ENCODE peak calls at places on chromosomes 2 and 18, in eight cellular contexts. One of them, this sample, is unnamed.
A peak's percentile ranks its signal among the peaks of the same experiment; 100 is the strongest.

GRCh38 chr18:27656167-27656778 is 471.2 kb upstream of the CHST9 start:
- DNase-seq in posterior vena cava: no peak
- DNase-seq in Kasumi-1: no peak
- DNase-seq in amniotic stem cell: no peak
- DNase-seq in Right ventricle myocardium inferior: no peak
- DNase-seq in fibroblast of mammary gland: no peak
- DNase-seq in T1000: no peak
- DNase-seq in aorta: no peak
- DNase-seq in this sample: no peak

GRCh38 chr18:3360211-3360610 is 89.8 kb upstream of the TGIF1 start:
- DNase-seq in posterior vena cava: no peak
- DNase-seq in Kasumi-1: no peak
- DNase-seq in amniotic stem cell: no peak
- DNase-seq in Right ventricle myocardium inferior: no peak
- DNase-seq in fibroblast of mammary gland: no peak
- DNase-seq in T1000: no peak
- DNase-seq in aorta: no peak
- DNase-seq in this sample: no peak

GRCh38 chr18:9025104-9025838 is 77.2 kb upstream of the NDUFV2 start:
- DNase-seq in posterior vena cava: no peak
- DNase-seq in Kasumi-1: no peak
- DNase-seq in amniotic stem cell: no peak
- DNase-seq in Right ventricle myocardium inferior: no peak
- DNase-seq in fibroblast of mammary gland: peak; percentile 80
- DNase-seq in T1000: peak; percentile 9
- DNase-seq in aorta: no peak
- DNase-seq in this sample: peak; percentile 47

GRCh38 chr2:230793573-230794359 is 71.0 kb upstream of the ITM2C start:
- DNase-seq in posterior vena cava: peak; percentile 91
- DNase-seq in Kasumi-1: peak; percentile 92
- DNase-seq in amniotic stem cell: peak; percentile 92
- DNase-seq in Right ventricle myocardium inferior: peak; percentile 76
- DNase-seq in fibroblast of mammary gland: peak; percentile 100
- DNase-seq in T1000: peak; percentile 83
- DNase-seq in aorta: peak; percentile 86
- DNase-seq in this sample: peak; percentile 96

GRCh38 chr18:57925706-57926105 is 118.3 kb upstream of the NEDD4L start:
- DNase-seq in posterior vena cava: no peak
- DNase-seq in Kasumi-1: no peak
- DNase-seq in amniotic stem cell: peak; percentile 11
- DNase-seq in Right ventricle myocardium inferior: no peak
- DNase-seq in fibroblast of mammary gland: peak; percentile 45
- DNase-seq in T1000: no peak
- DNase-seq in aorta: no peak
- DNase-seq in this sample: peak; percentile 63

GRCh38 chr2:152814475-152815030 is 96.1 kb downstream of the ARL6IP6 start:
- DNase-seq in posterior vena cava: no peak
- DNase-seq in Kasumi-1: no peak
- DNase-seq in amniotic stem cell: no peak
- DNase-seq in Right ventricle myocardium inferior: no peak
- DNase-seq in fibroblast of mammary gland: no peak
- DNase-seq in T1000: no peak
- DNase-seq in aorta: no peak
- DNase-seq in this sample: no peak

GRCh38 chr18:52907522-52907921 is 567.5 kb downstream of the DCC start:
- DNase-seq in posterior vena cava: no peak
- DNase-seq in Kasumi-1: no peak
- DNase-seq in amniotic stem cell: no peak
- DNase-seq in Right ventricle myocardium inferior: no peak
- DNase-seq in fibroblast of mammary gland: no peak
- DNase-seq in T1000: no peak
- DNase-seq in aorta: no peak
- DNase-seq in this sample: no peak

GRCh38 chr2:101402637-101403036 is 15.3 kb upstream of the CREG2 start:
- DNase-seq in posterior vena cava: no peak
- DNase-seq in Kasumi-1: no peak
- DNase-seq in amniotic stem cell: no peak
- DNase-seq in Right ventricle myocardium inferior: no peak
- DNase-seq in fibroblast of mammary gland: no peak
- DNase-seq in T1000: no peak
- DNase-seq in aorta: no peak
- DNase-seq in this sample: no peak

GRCh38 chr2:241593271-241593670 is 34.7 kb downstream of the BOK start:
- DNase-seq in posterior vena cava: peak; percentile 47
- DNase-seq in Kasumi-1: no peak
- DNase-seq in amniotic stem cell: no peak
- DNase-seq in Right ventricle myocardium inferior: no peak
- DNase-seq in fibroblast of mammary gland: no peak
- DNase-seq in T1000: no peak
- DNase-seq in aorta: peak; percentile 54
- DNase-seq in this sample: no peak

GRCh38 chr2:167981945-167982344 is 265.4 kb downstream of the STK39 start:
- DNase-seq in posterior vena cava: no peak
- DNase-seq in Kasumi-1: no peak
- DNase-seq in amniotic stem cell: no peak
- DNase-seq in Right ventricle myocardium inferior: no peak
- DNase-seq in fibroblast of mammary gland: no peak
- DNase-seq in T1000: no peak
- DNase-seq in aorta: no peak
- DNase-seq in this sample: no peak

GRCh38 chr18:74611791-74612190 is 14.1 kb downstream of the ZNF407 start:
- DNase-seq in posterior vena cava: no peak
- DNase-seq in Kasumi-1: no peak
- DNase-seq in amniotic stem cell: no peak
- DNase-seq in Right ventricle myocardium inferior: no peak
- DNase-seq in fibroblast of mammary gland: no peak
- DNase-seq in T1000: no peak
- DNase-seq in aorta: no peak
- DNase-seq in this sample: no peak

GRCh38 chr2:4539121-4539520 is 835.7 kb downstream of the DCDC2C start:
- DNase-seq in posterior vena cava: no peak
- DNase-seq in Kasumi-1: no peak
- DNase-seq in amniotic stem cell: no peak
- DNase-seq in Right ventricle myocardium inferior: peak; percentile 51
- DNase-seq in fibroblast of mammary gland: no peak
- DNase-seq in T1000: no peak
- DNase-seq in aorta: no peak
- DNase-seq in this sample: no peak

GRCh38 chr2:98875746-98876145 is 60.3 kb downstream of the CRACDL start:
- DNase-seq in posterior vena cava: no peak
- DNase-seq in Kasumi-1: no peak
- DNase-seq in amniotic stem cell: no peak
- DNase-seq in Right ventricle myocardium inferior: no peak
- DNase-seq in fibroblast of mammary gland: no peak
- DNase-seq in T1000: no peak
- DNase-seq in aorta: no peak
- DNase-seq in this sample: no peak

GRCh38 chr2:217434183-217434620 is 568.6 kb downstream of the TNS1 start:
- DNase-seq in posterior vena cava: peak; percentile 92
- DNase-seq in Kasumi-1: peak; percentile 61
- DNase-seq in amniotic stem cell: peak; percentile 80
- DNase-seq in Right ventricle myocardium inferior: peak; percentile 88
- DNase-seq in fibroblast of mammary gland: peak; percentile 98
- DNase-seq in T1000: no peak
- DNase-seq in aorta: peak; percentile 91
- DNase-seq in this sample: peak; percentile 97

GRCh38 chr2:86396304-86396785 is 44.8 kb upstream of the KDM3A start:
- DNase-seq in posterior vena cava: no peak
- DNase-seq in Kasumi-1: peak; percentile 76
- DNase-seq in amniotic stem cell: no peak
- DNase-seq in Right ventricle myocardium inferior: no peak
- DNase-seq in fibroblast of mammary gland: peak; percentile 35
- DNase-seq in T1000: no peak
- DNase-seq in aorta: no peak
- DNase-seq in this sample: peak; percentile 35

GRCh38 chr2:241051578-241052487 is 50.3 kb downstream of the MTERF4 start:
- DNase-seq in posterior vena cava: peak; percentile 74
- DNase-seq in Kasumi-1: no peak
- DNase-seq in amniotic stem cell: no peak
- DNase-seq in Right ventricle myocardium inferior: peak; percentile 61
- DNase-seq in fibroblast of mammary gland: no peak
- DNase-seq in T1000: no peak
- DNase-seq in aorta: peak; percentile 72
- DNase-seq in this sample: no peak

GRCh38 chr2:136131961-136132839 is 14.3 kb upstream of the CXCR4 start:
- DNase-seq in posterior vena cava: no peak
- DNase-seq in Kasumi-1: no peak
- DNase-seq in amniotic stem cell: no peak
- DNase-seq in Right ventricle myocardium inferior: no peak
- DNase-seq in fibroblast of mammary gland: no peak
- DNase-seq in T1000: no peak
- DNase-seq in aorta: no peak
- DNase-seq in this sample: no peak

GRCh38 chr2:126385983-126386382 is 270.0 kb upstream of the GYPC start:
- DNase-seq in posterior vena cava: no peak
- DNase-seq in Kasumi-1: peak; percentile 18
- DNase-seq in amniotic stem cell: no peak
- DNase-seq in Right ventricle myocardium inferior: no peak
- DNase-seq in fibroblast of mammary gland: no peak
- DNase-seq in T1000: no peak
- DNase-seq in aorta: no peak
- DNase-seq in this sample: no peak

GRCh38 chr2:73593676-73594075 is 48.5 kb downstream of the NAT8 start:
- DNase-seq in posterior vena cava: no peak
- DNase-seq in Kasumi-1: no peak
- DNase-seq in amniotic stem cell: no peak
- DNase-seq in Right ventricle myocardium inferior: no peak
- DNase-seq in fibroblast of mammary gland: no peak
- DNase-seq in T1000: no peak
- DNase-seq in aorta: no peak
- DNase-seq in this sample: no peak

GRCh38 chr18:77100751-77101355 is 31.7 kb downstream of the MBP start:
- DNase-seq in posterior vena cava: no peak
- DNase-seq in Kasumi-1: no peak
- DNase-seq in amniotic stem cell: no peak
- DNase-seq in Right ventricle myocardium inferior: no peak
- DNase-seq in fibroblast of mammary gland: peak; percentile 6
- DNase-seq in T1000: no peak
- DNase-seq in aorta: no peak
- DNase-seq in this sample: peak; percentile 38

GRCh38 chr18:48778344-48779011 is 172.3 kb downstream of the SMAD7 start:
- DNase-seq in posterior vena cava: no peak
- DNase-seq in Kasumi-1: no peak
- DNase-seq in amniotic stem cell: no peak
- DNase-seq in Right ventricle myocardium inferior: no peak
- DNase-seq in fibroblast of mammary gland: no peak
- DNase-seq in T1000: no peak
- DNase-seq in aorta: no peak
- DNase-seq in this sample: no peak

GRCh38 chr2:159895258-159896209 is 97.5 kb upstream of the CD302 start:
- DNase-seq in posterior vena cava: no peak
- DNase-seq in Kasumi-1: no peak
- DNase-seq in amniotic stem cell: no peak
- DNase-seq in Right ventricle myocardium inferior: no peak
- DNase-seq in fibroblast of mammary gland: peak; percentile 12
- DNase-seq in T1000: no peak
- DNase-seq in aorta: no peak
- DNase-seq in this sample: no peak

GRCh38 chr2:242015366-242016065 is 146.0 kb downstream of the RTP5 start:
- DNase-seq in posterior vena cava: peak; percentile 68
- DNase-seq in Kasumi-1: no peak
- DNase-seq in amniotic stem cell: no peak
- DNase-seq in Right ventricle myocardium inferior: no peak
- DNase-seq in fibroblast of mammary gland: no peak
- DNase-seq in T1000: no peak
- DNase-seq in aorta: peak; percentile 64
- DNase-seq in this sample: no peak

GRCh38 chr2:16623046-16623445 is 42.6 kb downstream of the CYRIA start:
- DNase-seq in posterior vena cava: no peak
- DNase-seq in Kasumi-1: no peak
- DNase-seq in amniotic stem cell: no peak
- DNase-seq in Right ventricle myocardium inferior: no peak
- DNase-seq in fibroblast of mammary gland: peak; percentile 85
- DNase-seq in T1000: no peak
- DNase-seq in aorta: no peak
- DNase-seq in this sample: no peak

GRCh38 chr2:203891474-203891873 is 23.9 kb downstream of the CTLA4 start:
- DNase-seq in posterior vena cava: no peak
- DNase-seq in Kasumi-1: no peak
- DNase-seq in amniotic stem cell: no peak
- DNase-seq in Right ventricle myocardium inferior: no peak
- DNase-seq in fibroblast of mammary gland: peak; percentile 15
- DNase-seq in T1000: no peak
- DNase-seq in aorta: no peak
- DNase-seq in this sample: no peak

GRCh38 chr18:13614701-13615288 is 111.6 kb downstream of the FAM210A start:
- DNase-seq in posterior vena cava: peak; percentile 81
- DNase-seq in Kasumi-1: peak; percentile 85
- DNase-seq in amniotic stem cell: no peak
- DNase-seq in Right ventricle myocardium inferior: peak; percentile 63
- DNase-seq in fibroblast of mammary gland: no peak
- DNase-seq in T1000: no peak
- DNase-seq in aorta: peak; percentile 83
- DNase-seq in this sample: no peak

GRCh38 chr2:16693854-16694253 is 28.2 kb upstream of the CYRIA start:
- DNase-seq in posterior vena cava: no peak
- DNase-seq in Kasumi-1: no peak
- DNase-seq in amniotic stem cell: no peak
- DNase-seq in Right ventricle myocardium inferior: no peak
- DNase-seq in fibroblast of mammary gland: no peak
- DNase-seq in T1000: no peak
- DNase-seq in aorta: no peak
- DNase-seq in this sample: no peak

GRCh38 chr2:135791418-135792190 is 45.4 kb downstream of the LCT start:
- DNase-seq in posterior vena cava: no peak
- DNase-seq in Kasumi-1: no peak
- DNase-seq in amniotic stem cell: no peak
- DNase-seq in Right ventricle myocardium inferior: no peak
- DNase-seq in fibroblast of mammary gland: peak; percentile 26
- DNase-seq in T1000: no peak
- DNase-seq in aorta: no peak
- DNase-seq in this sample: peak; percentile 40

GRCh38 chr18:47316924-47317323 is 65.5 kb upstream of the SKOR2 start:
- DNase-seq in posterior vena cava: no peak
- DNase-seq in Kasumi-1: no peak
- DNase-seq in amniotic stem cell: no peak
- DNase-seq in Right ventricle myocardium inferior: no peak
- DNase-seq in fibroblast of mammary gland: no peak
- DNase-seq in T1000: no peak
- DNase-seq in aorta: no peak
- DNase-seq in this sample: no peak

GRCh38 chr18:64966667-64967066 is 784.1 kb upstream of the CDH7 start:
- DNase-seq in posterior vena cava: no peak
- DNase-seq in Kasumi-1: no peak
- DNase-seq in amniotic stem cell: no peak
- DNase-seq in Right ventricle myocardium inferior: no peak
- DNase-seq in fibroblast of mammary gland: no peak
- DNase-seq in T1000: no peak
- DNase-seq in aorta: no peak
- DNase-seq in this sample: no peak

GRCh38 chr2:200042944-200043343 is 87.6 kb downstream of the MAIP1 start:
- DNase-seq in posterior vena cava: no peak
- DNase-seq in Kasumi-1: no peak
- DNase-seq in amniotic stem cell: no peak
- DNase-seq in Right ventricle myocardium inferior: no peak
- DNase-seq in fibroblast of mammary gland: peak; percentile 85
- DNase-seq in T1000: no peak
- DNase-seq in aorta: no peak
- DNase-seq in this sample: peak; percentile 17

GRCh38 chr2:231272961-231273360 is 74.5 kb downstream of the ARMC9 start:
- DNase-seq in posterior vena cava: no peak
- DNase-seq in Kasumi-1: no peak
- DNase-seq in amniotic stem cell: no peak
- DNase-seq in Right ventricle myocardium inferior: no peak
- DNase-seq in fibroblast of mammary gland: no peak
- DNase-seq in T1000: no peak
- DNase-seq in aorta: no peak
- DNase-seq in this sample: no peak

GRCh38 chr18:57908092-57908491 is 105.0 kb upstream of the ATP8B1 start:
- DNase-seq in posterior vena cava: no peak
- DNase-seq in Kasumi-1: no peak
- DNase-seq in amniotic stem cell: no peak
- DNase-seq in Right ventricle myocardium inferior: no peak
- DNase-seq in fibroblast of mammary gland: no peak
- DNase-seq in T1000: no peak
- DNase-seq in aorta: no peak
- DNase-seq in this sample: no peak

GRCh38 chr18:22020127-22020866 is 149.1 kb upstream of the GATA6 start:
- DNase-seq in posterior vena cava: no peak
- DNase-seq in Kasumi-1: no peak
- DNase-seq in amniotic stem cell: no peak
- DNase-seq in Right ventricle myocardium inferior: no peak
- DNase-seq in fibroblast of mammary gland: no peak
- DNase-seq in T1000: no peak
- DNase-seq in aorta: no peak
- DNase-seq in this sample: no peak

This sample was measured in fibroblast of the aortic adventitia.